ENCODE peak calls at places on chromosomes 4 and X, in four cellular contexts. U is memory B cell; V is AG20443; B is activated effector memory CD4-positive, alpha-beta T cell treated with Interleukin-2 at 50 U/mL for 16 hours. C is an unnamed sample.

GRCh38 chrX:52337410-52337809 is 31.4 kb upstream of the XAGE2 start:
- DNase-seq in B (no peak), U (no peak), V (no peak), C (no peak)

GRCh38 chrX:31269914-31270313 is 198.1 kb upstream of the FTHL17 start:
- DNase-seq in U (no peak), B (no peak), V (no peak), C (no peak)

GRCh38 chr4:104524591-104524990 is 29.9 kb upstream of the CXXC4 start:
- DNase-seq in U (no peak), V (no peak), B (no peak), C (no peak)

GRCh38 chr4:100762738-100763137 is 244.9 kb upstream of the EMCN start:
- DNase-seq in V (no peak), U (no peak), B (no peak), C (no peak)

GRCh38 chr4:168852387-168852786 is 157.7 kb downstream of the CBR4 start:
- DNase-seq in U (no peak), B (no peak), V (no peak), C (no peak)

GRCh38 chr4:168515222-168516011 is 18.6 kb downstream of the PALLD start:
- DNase-seq in U (no peak), V (no peak), B (no peak), C (no peak)

GRCh38 chr4:109234596-109234995 is 67.9 kb downstream of the COL25A1 start:
- DNase-seq in U (no peak), B (no peak), V (no peak), C (no peak)

GRCh38 chr4:137213372-137214173 is 318.7 kb downstream of the PCDH18 start:
- DNase-seq in V (no peak), B (no peak), U (no peak), C (no peak)

GRCh38 chrX:66635360-66635759 is 3.5 kb downstream of the EDA2R start:
- DNase-seq in U (no peak), V (peak), B (no peak), C (peak)

GRCh38 chr4:187541666-187542065 is 453.9 kb upstream of the ZFP42 start:
- DNase-seq in V (peak), U (no peak), B (no peak), C (peak)

GRCh38 chr4:33924239-33924638 is 2320.1 kb downstream of the ARAP2 start:
- DNase-seq in B (no peak), U (no peak), V (peak), C (peak)

GRCh38 chr4:86358176-86358701 is 1.6 kb downstream of the MAPK10 start:
- DNase-seq in B (no peak), U (no peak), V (no peak), C (no peak)

GRCh38 chrX:44178271-44178670 is 165.2 kb downstream of the EFHC2 start:
- DNase-seq in U (no peak), B (no peak), V (no peak), C (no peak)

GRCh38 chr4:168811207-168811606 is 198.8 kb downstream of the CBR4 start:
- DNase-seq in U (no peak), V (no peak), B (no peak), C (no peak)

GRCh38 chr4:95248713-95249401 is 299.9 kb downstream of the UNC5C start:
- DNase-seq in B (no peak), U (no peak), V (no peak), C (no peak)

GRCh38 chr4:5747746-5748365 is 36.9 kb downstream of the EVC start:
- DNase-seq in B (no peak), V (peak), U (no peak), C (peak)

GRCh38 chrX:130770615-130771014 is 132.4 kb downstream of the ENOX2 start:
- DNase-seq in V (peak), U (no peak), B (no peak), C (peak)

GRCh38 chr4:26787461-26788340 is 72.9 kb upstream of the STIM2 start:
- DNase-seq in B (no peak), V (no peak), U (no peak), C (peak)

GRCh38 chr4:113692809-113693411 is 68.6 kb downstream of the CAMK2D start:
- DNase-seq in B (no peak), U (peak), V (no peak), C (peak)